ENCODE peak calls at places on chromosomes 3 and 15, in ten cellular contexts. Q, T, E, S, F, P, L, D, R and I are unnamed samples.

GRCh38 chr15:50685976-50686467 is 575 bp downstream of the TRPM7 start:
- DNase-seq in Q (peak), T (peak), E (peak), S (peak), F (no peak), P (peak), L (peak), D (peak), R (peak), I (peak)

GRCh38 chr3:8443829-8444791 is 57.5 kb upstream of the LMCD1 start:
- DNase-seq in Q (peak), T (no peak), E (peak), S (peak), F (no peak), P (peak), L (peak), D (peak), R (no peak), I (peak)

GRCh38 chr3:149726716-149727407 is 25.4 kb downstream of the COMMD2 start:
- DNase-seq in Q (no peak), T (peak), E (no peak), S (no peak), F (no peak), P (peak), L (no peak), D (no peak), R (no peak), I (no peak)

GRCh38 chr3:45123841-45124269 is 22.3 kb downstream of the CDCP1 start:
- DNase-seq in Q (no peak), T (no peak), E (no peak), S (peak), F (no peak), P (no peak), L (peak), D (no peak), R (no peak), I (peak)

GRCh38 chr15:42157981-42158765 is 1.7 kb upstream of the PLA2G4F start:
- DNase-seq in Q (no peak), T (no peak), E (no peak), S (peak), F (no peak), P (no peak), L (peak), D (no peak), R (no peak), I (peak)

GRCh38 chr15:72199721-72200212 is 2.2 kb upstream of the GRAMD2A start:
- DNase-seq in Q (peak), T (peak), E (peak), S (peak), F (no peak), P (peak), L (peak), D (peak), R (peak), I (peak)

GRCh38 chr15:70226337-70226980 is 128.7 kb upstream of the TLE3 start:
- DNase-seq in Q (no peak), T (no peak), E (no peak), S (no peak), F (no peak), P (no peak), L (no peak), D (no peak), R (peak), I (no peak)

GRCh38 chr3:171134170-171134569 is 107.7 kb upstream of the SLC2A2 start:
- DNase-seq in Q (no peak), T (no peak), E (no peak), S (peak), F (no peak), P (no peak), L (no peak), D (no peak), R (no peak), I (peak)

GRCh38 chr3:31170932-31171670 is 276.6 kb upstream of the GADL1 start:
- DNase-seq in Q (no peak), T (no peak), E (no peak), S (peak), F (no peak), P (no peak), L (peak), D (no peak), R (no peak), I (peak)

GRCh38 chr3:197882580-197882979 is 67.4 kb upstream of the RPL35A start:
- DNase-seq in Q (no peak), T (no peak), E (no peak), S (no peak), F (no peak), P (no peak), L (no peak), D (no peak), R (no peak), I (no peak)

GRCh38 chr3:56119575-56120349 is 348.5 kb downstream of the ERC2 start:
- DNase-seq in Q (no peak), T (no peak), E (peak), S (peak), F (no peak), P (no peak), L (peak), D (no peak), R (no peak), I (peak)

GRCh38 chr15:29921130-29921601 is 98.9 kb upstream of the TJP1 start:
- DNase-seq in Q (no peak), T (no peak), E (no peak), S (no peak), F (no peak), P (no peak), L (no peak), D (no peak), R (no peak), I (peak)

GRCh38 chr3:195895078-195895899 is 13.1 kb downstream of the TNK2 start:
- DNase-seq in Q (no peak), T (peak), E (peak), S (peak), F (peak), P (peak), L (no peak), D (peak), R (no peak), I (peak)